ENCODE peak calls at places on chromosomes 3 and 15, in four cellular contexts. One of them, this sample, is unnamed.

GRCh38 chr3:16908878-16909277 is 24.1 kb downstream of the PLCL2 start:
- DNase-seq in Panc1: no peak
- DNase-seq in K562: no peak
- DNase-seq in HepG2: no peak
- DNase-seq in this sample: no peak

GRCh38 chr3:134933997-134934396 is 138.9 kb downstream of the EPHB1 start:
- DNase-seq in Panc1: no peak
- DNase-seq in K562: no peak
- DNase-seq in HepG2: no peak
- DNase-seq in this sample: no peak

GRCh38 chr3:21894459-21895083 is 143.6 kb upstream of the ZNF385D start:
- DNase-seq in Panc1: no peak
- DNase-seq in K562: no peak
- DNase-seq in HepG2: no peak
- DNase-seq in this sample: no peak

GRCh38 chr3:178381971-178382370 is 154.3 kb upstream of the KCNMB2 start:
- DNase-seq in Panc1: no peak
- DNase-seq in K562: no peak
- DNase-seq in HepG2: no peak
- DNase-seq in this sample: no peak

GRCh38 chr3:14765576-14766427 is 53.0 kb upstream of the FGD5 start:
- DNase-seq in Panc1: no peak
- DNase-seq in K562: no peak
- DNase-seq in HepG2: no peak
- DNase-seq in this sample: no peak

GRCh38 chr3:46656778-46657556 is 36.5 kb downstream of the ALS2CL start:
- DNase-seq in Panc1: no peak
- DNase-seq in K562: no peak
- DNase-seq in HepG2: no peak
- DNase-seq in this sample: no peak

GRCh38 chr3:72797773-72798543 is 50.3 kb downstream of the SHQ1 start:
- DNase-seq in Panc1: no peak
- DNase-seq in K562: peak
- DNase-seq in HepG2: peak
- DNase-seq in this sample: no peak

GRCh38 chr3:25992606-25993005 is 202.7 kb downstream of the OXSM start:
- DNase-seq in Panc1: no peak
- DNase-seq in K562: no peak
- DNase-seq in HepG2: no peak
- DNase-seq in this sample: no peak

GRCh38 chr15:83015361-83015760 is 3.9 kb upstream of the C15orf40 start:
- DNase-seq in Panc1: no peak
- DNase-seq in K562: no peak
- DNase-seq in HepG2: no peak
- DNase-seq in this sample: no peak

GRCh38 chr3:134601539-134602439 is 49.0 kb downstream of the KY start:
- DNase-seq in Panc1: no peak
- DNase-seq in K562: peak
- DNase-seq in HepG2: no peak
- DNase-seq in this sample: no peak

GRCh38 chr15:99997112-99997651 is 263.9 kb upstream of the LYSMD4 start:
- DNase-seq in Panc1: no peak
- DNase-seq in K562: no peak
- DNase-seq in HepG2: no peak
- DNase-seq in this sample: no peak

GRCh38 chr3:32525720-32526119 is 23.1 kb upstream of the CMTM6 start:
- DNase-seq in Panc1: no peak
- DNase-seq in K562: no peak
- DNase-seq in HepG2: no peak
- DNase-seq in this sample: no peak

GRCh38 chr3:32956750-32957570 is 5.5 kb downstream of the CCR4 start:
- DNase-seq in Panc1: no peak
- DNase-seq in K562: no peak
- DNase-seq in HepG2: no peak
- DNase-seq in this sample: no peak

GRCh38 chr3:195550723-195551122 is 7.6 kb upstream of the PPP1R2 start:
- DNase-seq in Panc1: no peak
- DNase-seq in K562: no peak
- DNase-seq in HepG2: peak
- DNase-seq in this sample: no peak

GRCh38 chr15:25136119-25136518 is 181.3 kb downstream of the SNRPN start:
- DNase-seq in Panc1: no peak
- DNase-seq in K562: peak
- DNase-seq in HepG2: peak
- DNase-seq in this sample: no peak

GRCh38 chr3:195905970-195906864 is 2.1 kb downstream of the TNK2 start:
- DNase-seq in Panc1: no peak
- DNase-seq in K562: no peak
- DNase-seq in HepG2: no peak
- DNase-seq in this sample: no peak

GRCh38 chr3:196440696-196441095 is 8.5 kb upstream of the UBXN7 start:
- DNase-seq in Panc1: no peak
- DNase-seq in K562: no peak
- DNase-seq in HepG2: no peak
- DNase-seq in this sample: no peak

GRCh38 chr15:62799037-62799436 is 243.5 kb upstream of the TPM1 start:
- DNase-seq in Panc1: no peak
- DNase-seq in K562: no peak
- DNase-seq in HepG2: no peak
- DNase-seq in this sample: no peak

GRCh38 chr3:136380530-136380929 is 130.4 kb downstream of the PCCB start:
- DNase-seq in Panc1: no peak
- DNase-seq in K562: no peak
- DNase-seq in HepG2: no peak
- DNase-seq in this sample: no peak

GRCh38 chr3:148748323-148748722 is 50.6 kb downstream of the AGTR1 start:
- DNase-seq in Panc1: no peak
- DNase-seq in K562: no peak
- DNase-seq in HepG2: no peak
- DNase-seq in this sample: no peak

GRCh38 chr3:89419647-89420141 is 312.3 kb downstream of the EPHA3 start:
- DNase-seq in Panc1: no peak
- DNase-seq in K562: no peak
- DNase-seq in HepG2: no peak
- DNase-seq in this sample: no peak

GRCh38 chr3:142802891-142803290 is 79.1 kb downstream of the TRPC1 start:
- DNase-seq in Panc1: no peak
- DNase-seq in K562: no peak
- DNase-seq in HepG2: no peak
- DNase-seq in this sample: no peak

GRCh38 chr15:75647370-75648155 is at the start of gene SNX33:
- DNase-seq in Panc1: no peak
- DNase-seq in K562: peak
- DNase-seq in HepG2: peak
- DNase-seq in this sample: no peak

GRCh38 chr15:57572463-57572862 is 19.2 kb upstream of the MYZAP start:
- DNase-seq in Panc1: no peak
- DNase-seq in K562: no peak
- DNase-seq in HepG2: no peak
- DNase-seq in this sample: no peak

GRCh38 chr3:161390200-161390599 is 18.9 kb upstream of the SPTSSB start:
- DNase-seq in Panc1: no peak
- DNase-seq in K562: no peak
- DNase-seq in HepG2: no peak
- DNase-seq in this sample: no peak

GRCh38 chr3:161386991-161387390 is 15.7 kb upstream of the SPTSSB start:
- DNase-seq in Panc1: no peak
- DNase-seq in K562: no peak
- DNase-seq in HepG2: peak
- DNase-seq in this sample: no peak

GRCh38 chr3:161389445-161390036 is 18.2 kb upstream of the SPTSSB start:
- DNase-seq in Panc1: no peak
- DNase-seq in K562: no peak
- DNase-seq in HepG2: no peak
- DNase-seq in this sample: no peak

GRCh38 chr3:161393310-161393709 is 22.0 kb upstream of the SPTSSB start:
- DNase-seq in Panc1: no peak
- DNase-seq in K562: no peak
- DNase-seq in HepG2: peak
- DNase-seq in this sample: no peak

DNA sequence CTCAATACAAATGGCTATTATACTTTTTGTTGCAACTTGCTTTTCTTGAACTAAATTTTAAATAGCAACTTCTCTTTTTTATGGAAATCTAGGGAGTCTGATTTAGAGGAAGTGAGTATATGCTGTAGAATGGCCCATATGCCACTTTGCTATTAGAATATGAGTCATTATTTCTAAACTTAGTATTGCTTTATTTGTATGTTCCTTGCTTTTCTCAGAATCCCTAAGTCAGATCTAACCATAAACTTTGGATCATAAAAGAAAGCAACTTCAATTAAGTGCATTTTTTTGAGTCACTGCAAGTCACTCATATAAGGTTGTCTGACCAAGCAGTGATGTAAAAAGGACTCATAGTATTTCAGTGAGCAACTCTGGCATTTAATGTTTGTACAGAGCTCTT is 17.5 kb upstream of the SPTSSB start:
- DNase-seq in Panc1: no peak
- DNase-seq in K562: no peak
- DNase-seq in HepG2: no peak
- DNase-seq in this sample: no peak
- TF ChIP-seq TCF7L2 in Panc1: no peak
- TF ChIP-seq TCF7L2 in K562: no peak
- TF ChIP-seq TCF7L2 in HepG2: no peak
- TF ChIP-seq TCF7L2 in this sample: no peak

GRCh38 chr15:78680416-78681068 is 39.5 kb upstream of the CHRNB4 start:
- DNase-seq in Panc1: no peak
- DNase-seq in K562: no peak
- DNase-seq in HepG2: no peak
- DNase-seq in this sample: no peak
- TF ChIP-seq SIN3A in Panc1: no peak
- TF ChIP-seq SIN3A in K562: no peak
- TF ChIP-seq SIN3A in HepG2: no peak
- TF ChIP-seq SIN3A in this sample: no peak

GRCh38 chr3:57544181-57545125 is at the start of gene DNAH12:
- DNase-seq in Panc1: no peak
- DNase-seq in K562: peak
- DNase-seq in HepG2: peak
- DNase-seq in this sample: no peak
- TF ChIP-seq TCF7L2 in Panc1: no peak
- TF ChIP-seq TCF7L2 in K562: no peak
- TF ChIP-seq TCF7L2 in HepG2: no peak
- TF ChIP-seq TCF7L2 in this sample: no peak

GRCh38 chr15:101058735-101059134 is 139.6 kb downstream of the LRRK1 start:
- DNase-seq in Panc1: no peak
- DNase-seq in K562: no peak
- DNase-seq in HepG2: no peak
- DNase-seq in this sample: no peak
- TF ChIP-seq SIN3A in Panc1: no peak
- TF ChIP-seq SIN3A in K562: no peak
- TF ChIP-seq SIN3A in HepG2: no peak
- TF ChIP-seq SIN3A in this sample: no peak

DNA sequence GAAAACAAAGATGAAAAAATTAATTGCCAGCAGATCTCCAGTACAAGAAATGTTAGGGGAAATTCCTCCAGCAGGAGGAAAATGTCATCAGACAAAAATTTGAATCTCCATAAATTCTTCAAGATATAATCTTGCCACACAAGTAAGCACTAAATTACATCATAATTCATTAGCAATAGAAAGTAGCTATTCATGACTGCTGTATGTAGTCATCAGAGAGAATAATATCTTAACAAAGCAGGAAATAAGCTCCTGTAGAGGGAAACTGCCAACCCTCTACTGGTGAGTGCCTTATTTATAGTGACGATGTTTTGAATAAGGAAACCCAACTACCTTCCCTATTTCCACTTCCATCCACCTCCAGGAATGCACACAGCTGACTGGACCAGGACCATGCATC is 15.8 kb upstream of the SLC27A2 start:
- DNase-seq in Panc1: no peak
- DNase-seq in K562: no peak
- DNase-seq in HepG2: no peak
- DNase-seq in this sample: no peak
- TF ChIP-seq TCF7L2 in Panc1: no peak
- TF ChIP-seq TCF7L2 in K562: no peak
- TF ChIP-seq TCF7L2 in HepG2: no peak
- TF ChIP-seq TCF7L2 in this sample: no peak

DNA sequence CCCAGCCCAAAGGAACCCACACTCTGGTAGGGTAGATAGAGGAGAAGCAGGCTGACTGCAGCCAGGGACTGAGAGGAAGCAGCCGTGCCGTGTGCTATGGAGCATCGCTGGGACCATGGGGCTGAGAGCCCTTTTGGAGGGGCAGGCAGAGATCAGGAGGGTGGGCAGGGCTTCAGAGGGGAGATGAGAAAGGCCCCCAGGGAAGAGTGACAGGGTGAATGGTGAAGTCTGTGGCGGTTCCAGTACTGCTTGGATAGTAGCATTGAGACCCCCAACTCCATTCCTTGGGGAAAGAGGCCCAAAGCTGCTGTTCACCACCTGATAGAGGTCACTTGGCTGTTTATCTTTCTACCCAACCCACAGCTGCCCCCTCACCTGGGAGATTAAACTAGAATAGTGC is 80.0 kb upstream of the MRPS22 start:
- DNase-seq in Panc1: no peak
- DNase-seq in K562: no peak
- DNase-seq in HepG2: no peak
- DNase-seq in this sample: no peak
- TF ChIP-seq SIN3A in Panc1: no peak
- TF ChIP-seq SIN3A in K562: no peak
- TF ChIP-seq SIN3A in HepG2: no peak
- TF ChIP-seq SIN3A in this sample: no peak

GRCh38 chr3:58043933-58044332 is 35.7 kb downstream of the FLNB start:
- DNase-seq in Panc1: no peak
- DNase-seq in K562: no peak
- DNase-seq in HepG2: no peak
- DNase-seq in this sample: no peak
- TF ChIP-seq TCF7L2 in Panc1: no peak
- TF ChIP-seq TCF7L2 in K562: no peak
- TF ChIP-seq TCF7L2 in HepG2: no peak
- TF ChIP-seq TCF7L2 in this sample: no peak

DNA sequence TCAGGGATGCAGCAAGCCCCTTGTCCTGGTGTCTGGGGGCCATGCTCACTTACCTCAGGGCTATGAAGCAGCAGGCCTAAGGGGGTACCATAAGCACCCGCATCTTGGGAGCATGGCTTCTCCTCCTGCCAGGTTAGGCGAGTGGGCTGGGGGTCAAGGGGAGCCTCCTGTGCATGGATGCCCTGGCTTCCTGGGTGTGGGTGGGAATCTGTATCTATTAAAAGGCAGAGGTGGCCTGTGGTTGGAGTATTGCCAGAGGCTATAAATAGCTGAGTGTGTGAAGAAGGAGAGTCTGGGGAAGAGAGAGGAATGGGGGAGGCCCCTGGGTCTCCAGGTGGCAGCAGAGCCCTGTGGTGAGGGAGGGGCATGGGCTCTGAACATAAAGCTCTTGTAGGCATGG is 19.5 kb downstream of the ACVR2B start:
- DNase-seq in Panc1: no peak
- DNase-seq in K562: no peak
- DNase-seq in HepG2: no peak
- DNase-seq in this sample: no peak
- TF ChIP-seq SIN3A in Panc1: no peak
- TF ChIP-seq SIN3A in K562: no peak
- TF ChIP-seq SIN3A in HepG2: no peak
- TF ChIP-seq SIN3A in this sample: no peak